ENCODE peak calls at places on chromosomes 3 and 15, in ten cellular contexts. One of them, this sample, is unnamed.

GRCh38 chr3:160498202-160498601 is 48.6 kb upstream of the TRIM59 start:
- DNase-seq in body of pancreas: no peak
- DNase-seq in GM19239: no peak
- DNase-seq in heart right ventricle: no peak
- DNase-seq in natural killer cell: no peak
- DNase-seq in mesothelial cell of epicardium: no peak
- DNase-seq in CD8-positive, alpha-beta T cell: no peak
- DNase-seq in stimulated activated CD4-positive, alpha-beta T cell treated with anti-CD3 and anti-CD28 coated beads, Interleukin-12 subunit alpha, Interleukin-12 subunit beta, amount 100 ng/mL, for 4 hours: no peak
- DNase-seq in Panc1: no peak
- DNase-seq in left colon: no peak
- DNase-seq in this sample: no peak

GRCh38 chr15:101481381-101481705 is 8.2 kb downstream of the PCSK6 start:
- DNase-seq in CD8-positive, alpha-beta T cell: no peak
- DNase-seq in heart right ventricle: no peak
- DNase-seq in mesothelial cell of epicardium: no peak
- DNase-seq in stimulated activated CD4-positive, alpha-beta T cell treated with anti-CD3 and anti-CD28 coated beads, Interleukin-12 subunit alpha, Interleukin-12 subunit beta, amount 100 ng/mL, for 4 hours: no peak
- DNase-seq in GM19239: no peak
- DNase-seq in Panc1: no peak
- DNase-seq in natural killer cell: no peak
- DNase-seq in body of pancreas: no peak
- DNase-seq in left colon: no peak
- DNase-seq in this sample: no peak

GRCh38 chr15:39998511-39998910 is 40.5 kb downstream of the SRP14 start:
- DNase-seq in body of pancreas: no peak
- DNase-seq in heart right ventricle: no peak
- DNase-seq in Panc1: no peak
- DNase-seq in CD8-positive, alpha-beta T cell: no peak
- DNase-seq in stimulated activated CD4-positive, alpha-beta T cell treated with anti-CD3 and anti-CD28 coated beads, Interleukin-12 subunit alpha, Interleukin-12 subunit beta, amount 100 ng/mL, for 4 hours: no peak
- DNase-seq in GM19239: no peak
- DNase-seq in natural killer cell: no peak
- DNase-seq in left colon: no peak
- DNase-seq in mesothelial cell of epicardium: no peak
- DNase-seq in this sample: peak; percentile 82

GRCh38 chr15:57038496-57038895 is 120.1 kb downstream of the TCF12 start:
- DNase-seq in body of pancreas: no peak
- DNase-seq in stimulated activated CD4-positive, alpha-beta T cell treated with anti-CD3 and anti-CD28 coated beads, Interleukin-12 subunit alpha, Interleukin-12 subunit beta, amount 100 ng/mL, for 4 hours: no peak
- DNase-seq in CD8-positive, alpha-beta T cell: no peak
- DNase-seq in Panc1: no peak
- DNase-seq in mesothelial cell of epicardium: no peak
- DNase-seq in heart right ventricle: no peak
- DNase-seq in left colon: no peak
- DNase-seq in GM19239: no peak
- DNase-seq in natural killer cell: no peak
- DNase-seq in this sample: no peak

GRCh38 chr3:67305160-67305559 is 307.1 kb downstream of the KBTBD8 start:
- DNase-seq in body of pancreas: no peak
- DNase-seq in heart right ventricle: no peak
- DNase-seq in Panc1: no peak
- DNase-seq in natural killer cell: no peak
- DNase-seq in CD8-positive, alpha-beta T cell: no peak
- DNase-seq in stimulated activated CD4-positive, alpha-beta T cell treated with anti-CD3 and anti-CD28 coated beads, Interleukin-12 subunit alpha, Interleukin-12 subunit beta, amount 100 ng/mL, for 4 hours: no peak
- DNase-seq in left colon: no peak
- DNase-seq in mesothelial cell of epicardium: no peak
- DNase-seq in GM19239: no peak
- DNase-seq in this sample: no peak

GRCh38 chr3:132083583-132084372 is 49.0 kb upstream of the CPNE4 start:
- DNase-seq in Panc1: no peak
- DNase-seq in natural killer cell: no peak
- DNase-seq in mesothelial cell of epicardium: no peak
- DNase-seq in left colon: no peak
- DNase-seq in GM19239: no peak
- DNase-seq in heart right ventricle: no peak
- DNase-seq in stimulated activated CD4-positive, alpha-beta T cell treated with anti-CD3 and anti-CD28 coated beads, Interleukin-12 subunit alpha, Interleukin-12 subunit beta, amount 100 ng/mL, for 4 hours: no peak
- DNase-seq in CD8-positive, alpha-beta T cell: no peak
- DNase-seq in body of pancreas: no peak
- DNase-seq in this sample: no peak

GRCh38 chr15:66936115-66936863 is 129.1 kb upstream of the SMAD3 start:
- DNase-seq in body of pancreas: no peak
- DNase-seq in mesothelial cell of epicardium: no peak
- DNase-seq in left colon: peak; percentile 27
- DNase-seq in stimulated activated CD4-positive, alpha-beta T cell treated with anti-CD3 and anti-CD28 coated beads, Interleukin-12 subunit alpha, Interleukin-12 subunit beta, amount 100 ng/mL, for 4 hours: no peak
- DNase-seq in CD8-positive, alpha-beta T cell: no peak
- DNase-seq in Panc1: no peak
- DNase-seq in natural killer cell: no peak
- DNase-seq in GM19239: no peak
- DNase-seq in heart right ventricle: peak; percentile 48
- DNase-seq in this sample: peak; percentile 80

GRCh38 chr3:52527039-52527731 is 6.5 kb downstream of the NT5DC2 start:
- DNase-seq in GM19239: peak; percentile 4
- DNase-seq in mesothelial cell of epicardium: no peak
- DNase-seq in CD8-positive, alpha-beta T cell: peak; percentile 4
- DNase-seq in left colon: peak; percentile 8
- DNase-seq in body of pancreas: no peak
- DNase-seq in Panc1: no peak
- DNase-seq in heart right ventricle: peak; percentile 16
- DNase-seq in natural killer cell: no peak
- DNase-seq in stimulated activated CD4-positive, alpha-beta T cell treated with anti-CD3 and anti-CD28 coated beads, Interleukin-12 subunit alpha, Interleukin-12 subunit beta, amount 100 ng/mL, for 4 hours: no peak
- DNase-seq in this sample: no peak

GRCh38 chr3:58521002-58521670 is 15.9 kb downstream of the ACOX2 start:
- DNase-seq in GM19239: no peak
- DNase-seq in body of pancreas: no peak
- DNase-seq in CD8-positive, alpha-beta T cell: no peak
- DNase-seq in Panc1: no peak
- DNase-seq in heart right ventricle: no peak
- DNase-seq in left colon: no peak
- DNase-seq in mesothelial cell of epicardium: no peak
- DNase-seq in stimulated activated CD4-positive, alpha-beta T cell treated with anti-CD3 and anti-CD28 coated beads, Interleukin-12 subunit alpha, Interleukin-12 subunit beta, amount 100 ng/mL, for 4 hours: no peak
- DNase-seq in natural killer cell: no peak
- DNase-seq in this sample: peak; percentile 93

GRCh38 chr3:60053518-60054265 is 1003.9 kb upstream of the CFAP20DC start:
- DNase-seq in heart right ventricle: no peak
- DNase-seq in left colon: no peak
- DNase-seq in stimulated activated CD4-positive, alpha-beta T cell treated with anti-CD3 and anti-CD28 coated beads, Interleukin-12 subunit alpha, Interleukin-12 subunit beta, amount 100 ng/mL, for 4 hours: peak; percentile 55
- DNase-seq in body of pancreas: no peak
- DNase-seq in mesothelial cell of epicardium: no peak
- DNase-seq in Panc1: no peak
- DNase-seq in CD8-positive, alpha-beta T cell: no peak
- DNase-seq in natural killer cell: no peak
- DNase-seq in GM19239: no peak
- DNase-seq in this sample: no peak

GRCh38 chr3:126557761-126558160 is 971 bp downstream of the C3orf22 start:
- DNase-seq in mesothelial cell of epicardium: peak; percentile 17
- DNase-seq in Panc1: no peak
- DNase-seq in natural killer cell: no peak
- DNase-seq in GM19239: no peak
- DNase-seq in stimulated activated CD4-positive, alpha-beta T cell treated with anti-CD3 and anti-CD28 coated beads, Interleukin-12 subunit alpha, Interleukin-12 subunit beta, amount 100 ng/mL, for 4 hours: no peak
- DNase-seq in body of pancreas: no peak
- DNase-seq in heart right ventricle: no peak
- DNase-seq in CD8-positive, alpha-beta T cell: no peak
- DNase-seq in left colon: no peak
- DNase-seq in this sample: no peak

GRCh38 chr3:8561365-8561764 is 59.7 kb downstream of the LMCD1 start:
- DNase-seq in body of pancreas: peak; percentile 26
- DNase-seq in mesothelial cell of epicardium: no peak
- DNase-seq in GM19239: no peak
- DNase-seq in natural killer cell: no peak
- DNase-seq in heart right ventricle: peak; percentile 60
- DNase-seq in CD8-positive, alpha-beta T cell: no peak
- DNase-seq in left colon: no peak
- DNase-seq in Panc1: no peak
- DNase-seq in stimulated activated CD4-positive, alpha-beta T cell treated with anti-CD3 and anti-CD28 coated beads, Interleukin-12 subunit alpha, Interleukin-12 subunit beta, amount 100 ng/mL, for 4 hours: no peak
- DNase-seq in this sample: no peak

GRCh38 chr3:8517490-8517889 is 15.9 kb downstream of the LMCD1 start:
- DNase-seq in left colon: no peak
- DNase-seq in body of pancreas: no peak
- DNase-seq in stimulated activated CD4-positive, alpha-beta T cell treated with anti-CD3 and anti-CD28 coated beads, Interleukin-12 subunit alpha, Interleukin-12 subunit beta, amount 100 ng/mL, for 4 hours: no peak
- DNase-seq in CD8-positive, alpha-beta T cell: no peak
- DNase-seq in natural killer cell: no peak
- DNase-seq in GM19239: no peak
- DNase-seq in mesothelial cell of epicardium: no peak
- DNase-seq in heart right ventricle: no peak
- DNase-seq in Panc1: no peak
- DNase-seq in this sample: no peak

GRCh38 chr3:185176756-185177359 is 24.0 kb upstream of the C3orf70 start:
- DNase-seq in stimulated activated CD4-positive, alpha-beta T cell treated with anti-CD3 and anti-CD28 coated beads, Interleukin-12 subunit alpha, Interleukin-12 subunit beta, amount 100 ng/mL, for 4 hours: peak; percentile 9
- DNase-seq in Panc1: peak; percentile 27
- DNase-seq in heart right ventricle: no peak
- DNase-seq in mesothelial cell of epicardium: peak; percentile 59
- DNase-seq in left colon: no peak
- DNase-seq in GM19239: no peak
- DNase-seq in natural killer cell: no peak
- DNase-seq in CD8-positive, alpha-beta T cell: no peak
- DNase-seq in body of pancreas: peak; percentile 14
- DNase-seq in this sample: peak; percentile 70

GRCh38 chr3:15387171-15387581 is 40.2 kb downstream of the METTL6 start:
- DNase-seq in natural killer cell: no peak
- DNase-seq in GM19239: no peak
- DNase-seq in stimulated activated CD4-positive, alpha-beta T cell treated with anti-CD3 and anti-CD28 coated beads, Interleukin-12 subunit alpha, Interleukin-12 subunit beta, amount 100 ng/mL, for 4 hours: no peak
- DNase-seq in CD8-positive, alpha-beta T cell: no peak
- DNase-seq in Panc1: no peak
- DNase-seq in mesothelial cell of epicardium: no peak
- DNase-seq in left colon: no peak
- DNase-seq in heart right ventricle: no peak
- DNase-seq in body of pancreas: no peak
- DNase-seq in this sample: no peak

GRCh38 chr3:31981206-31982181 is at the start of the genes OSBPL10 and ZNF860:
- DNase-seq in body of pancreas: peak; percentile 89
- DNase-seq in GM19239: no peak
- DNase-seq in mesothelial cell of epicardium: peak; percentile 55
- DNase-seq in CD8-positive, alpha-beta T cell: no peak
- DNase-seq in heart right ventricle: peak; percentile 91
- DNase-seq in natural killer cell: no peak
- DNase-seq in Panc1: no peak
- DNase-seq in stimulated activated CD4-positive, alpha-beta T cell treated with anti-CD3 and anti-CD28 coated beads, Interleukin-12 subunit alpha, Interleukin-12 subunit beta, amount 100 ng/mL, for 4 hours: peak; percentile 10
- DNase-seq in left colon: peak; percentile 90
- DNase-seq in this sample: peak; percentile 91

GRCh38 chr3:71122641-71123040 is 460.9 kb downstream of the FOXP1 start:
- DNase-seq in Panc1: no peak
- DNase-seq in GM19239: no peak
- DNase-seq in heart right ventricle: no peak
- DNase-seq in natural killer cell: no peak
- DNase-seq in left colon: no peak
- DNase-seq in CD8-positive, alpha-beta T cell: no peak
- DNase-seq in stimulated activated CD4-positive, alpha-beta T cell treated with anti-CD3 and anti-CD28 coated beads, Interleukin-12 subunit alpha, Interleukin-12 subunit beta, amount 100 ng/mL, for 4 hours: no peak
- DNase-seq in mesothelial cell of epicardium: no peak
- DNase-seq in body of pancreas: no peak
- DNase-seq in this sample: no peak

GRCh38 chr3:126554560-126555525 is 3.9 kb downstream of the C3orf22 start:
- DNase-seq in left colon: peak; percentile 8
- DNase-seq in natural killer cell: peak; percentile 7
- DNase-seq in stimulated activated CD4-positive, alpha-beta T cell treated with anti-CD3 and anti-CD28 coated beads, Interleukin-12 subunit alpha, Interleukin-12 subunit beta, amount 100 ng/mL, for 4 hours: no peak
- DNase-seq in body of pancreas: peak; percentile 1
- DNase-seq in mesothelial cell of epicardium: peak; percentile 26
- DNase-seq in CD8-positive, alpha-beta T cell: no peak
- DNase-seq in heart right ventricle: no peak
- DNase-seq in GM19239: no peak
- DNase-seq in Panc1: no peak
- DNase-seq in this sample: no peak

GRCh38 chr3:146145642-146146041 is 15.3 kb downstream of the PLOD2 start:
- DNase-seq in natural killer cell: no peak
- DNase-seq in body of pancreas: no peak
- DNase-seq in mesothelial cell of epicardium: no peak
- DNase-seq in GM19239: no peak
- DNase-seq in left colon: no peak
- DNase-seq in stimulated activated CD4-positive, alpha-beta T cell treated with anti-CD3 and anti-CD28 coated beads, Interleukin-12 subunit alpha, Interleukin-12 subunit beta, amount 100 ng/mL, for 4 hours: no peak
- DNase-seq in CD8-positive, alpha-beta T cell: no peak
- DNase-seq in heart right ventricle: no peak
- DNase-seq in Panc1: no peak
- DNase-seq in this sample: no peak

GRCh38 chr3:126128504-126129407 is 44.8 kb upstream of the SLC41A3 start:
- DNase-seq in CD8-positive, alpha-beta T cell: no peak
- DNase-seq in heart right ventricle: no peak
- DNase-seq in GM19239: no peak
- DNase-seq in left colon: peak; percentile 8
- DNase-seq in body of pancreas: no peak
- DNase-seq in stimulated activated CD4-positive, alpha-beta T cell treated with anti-CD3 and anti-CD28 coated beads, Interleukin-12 subunit alpha, Interleukin-12 subunit beta, amount 100 ng/mL, for 4 hours: no peak
- DNase-seq in mesothelial cell of epicardium: peak; percentile 16
- DNase-seq in natural killer cell: peak; percentile 7
- DNase-seq in Panc1: no peak
- DNase-seq in this sample: no peak

GRCh38 chr3:33732394-33732793 is 14.3 kb upstream of the CLASP2 start:
- DNase-seq in GM19239: no peak
- DNase-seq in stimulated activated CD4-positive, alpha-beta T cell treated with anti-CD3 and anti-CD28 coated beads, Interleukin-12 subunit alpha, Interleukin-12 subunit beta, amount 100 ng/mL, for 4 hours: peak; percentile 5
- DNase-seq in mesothelial cell of epicardium: no peak
- DNase-seq in body of pancreas: no peak
- DNase-seq in heart right ventricle: no peak
- DNase-seq in Panc1: no peak
- DNase-seq in natural killer cell: no peak
- DNase-seq in CD8-positive, alpha-beta T cell: peak; percentile 18
- DNase-seq in left colon: no peak
- DNase-seq in this sample: peak; percentile 4

GRCh38 chr3:110027446-110027845 is 690.1 kb upstream of the DPPA4 start:
- DNase-seq in body of pancreas: no peak
- DNase-seq in CD8-positive, alpha-beta T cell: no peak
- DNase-seq in left colon: no peak
- DNase-seq in mesothelial cell of epicardium: no peak
- DNase-seq in heart right ventricle: no peak
- DNase-seq in stimulated activated CD4-positive, alpha-beta T cell treated with anti-CD3 and anti-CD28 coated beads, Interleukin-12 subunit alpha, Interleukin-12 subunit beta, amount 100 ng/mL, for 4 hours: no peak
- DNase-seq in Panc1: no peak
- DNase-seq in natural killer cell: no peak
- DNase-seq in GM19239: no peak
- DNase-seq in this sample: no peak

GRCh38 chr3:8324727-8325126 is 176.9 kb upstream of the LMCD1 start:
- DNase-seq in natural killer cell: peak; percentile 67
- DNase-seq in body of pancreas: peak; percentile 13
- DNase-seq in left colon: no peak
- DNase-seq in heart right ventricle: peak; percentile 37
- DNase-seq in mesothelial cell of epicardium: no peak
- DNase-seq in Panc1: peak; percentile 17
- DNase-seq in CD8-positive, alpha-beta T cell: peak; percentile 63
- DNase-seq in stimulated activated CD4-positive, alpha-beta T cell treated with anti-CD3 and anti-CD28 coated beads, Interleukin-12 subunit alpha, Interleukin-12 subunit beta, amount 100 ng/mL, for 4 hours: peak; percentile 18
- DNase-seq in GM19239: peak; percentile 22
- DNase-seq in this sample: peak; percentile 7

GRCh38 chr15:75508741-75509532 is 57.4 kb upstream of the SIN3A start:
- DNase-seq in mesothelial cell of epicardium: no peak
- DNase-seq in left colon: no peak
- DNase-seq in GM19239: no peak
- DNase-seq in stimulated activated CD4-positive, alpha-beta T cell treated with anti-CD3 and anti-CD28 coated beads, Interleukin-12 subunit alpha, Interleukin-12 subunit beta, amount 100 ng/mL, for 4 hours: no peak
- DNase-seq in body of pancreas: peak; percentile 23
- DNase-seq in CD8-positive, alpha-beta T cell: peak; percentile 26
- DNase-seq in Panc1: no peak
- DNase-seq in heart right ventricle: no peak
- DNase-seq in natural killer cell: no peak
- DNase-seq in this sample: peak; percentile 6

GRCh38 chr15:98546325-98546724 is 102.0 kb upstream of the IGF1R start:
- DNase-seq in GM19239: no peak
- DNase-seq in CD8-positive, alpha-beta T cell: no peak
- DNase-seq in mesothelial cell of epicardium: no peak
- DNase-seq in Panc1: no peak
- DNase-seq in left colon: no peak
- DNase-seq in stimulated activated CD4-positive, alpha-beta T cell treated with anti-CD3 and anti-CD28 coated beads, Interleukin-12 subunit alpha, Interleukin-12 subunit beta, amount 100 ng/mL, for 4 hours: no peak
- DNase-seq in body of pancreas: no peak
- DNase-seq in natural killer cell: no peak
- DNase-seq in heart right ventricle: no peak
- DNase-seq in this sample: no peak

GRCh38 chr3:53350652-53351051 is 3.3 kb upstream of the DCP1A start:
- DNase-seq in left colon: peak; percentile 46
- DNase-seq in heart right ventricle: no peak
- DNase-seq in natural killer cell: no peak
- DNase-seq in CD8-positive, alpha-beta T cell: no peak
- DNase-seq in stimulated activated CD4-positive, alpha-beta T cell treated with anti-CD3 and anti-CD28 coated beads, Interleukin-12 subunit alpha, Interleukin-12 subunit beta, amount 100 ng/mL, for 4 hours: no peak
- DNase-seq in body of pancreas: peak; percentile 16
- DNase-seq in GM19239: no peak
- DNase-seq in Panc1: no peak
- DNase-seq in mesothelial cell of epicardium: no peak
- DNase-seq in this sample: peak; percentile 43

GRCh38 chr15:88708256-88709054 is 69.6 kb downstream of the ISG20 start:
- DNase-seq in body of pancreas: no peak
- DNase-seq in left colon: no peak
- DNase-seq in natural killer cell: no peak
- DNase-seq in mesothelial cell of epicardium: no peak
- DNase-seq in stimulated activated CD4-positive, alpha-beta T cell treated with anti-CD3 and anti-CD28 coated beads, Interleukin-12 subunit alpha, Interleukin-12 subunit beta, amount 100 ng/mL, for 4 hours: no peak
- DNase-seq in Panc1: no peak
- DNase-seq in heart right ventricle: peak; percentile 26
- DNase-seq in GM19239: no peak
- DNase-seq in CD8-positive, alpha-beta T cell: no peak
- DNase-seq in this sample: no peak

GRCh38 chr3:59751606-59752005 is 701.8 kb upstream of the CFAP20DC start:
- DNase-seq in natural killer cell: no peak
- DNase-seq in Panc1: no peak
- DNase-seq in GM19239: no peak
- DNase-seq in mesothelial cell of epicardium: no peak
- DNase-seq in heart right ventricle: no peak
- DNase-seq in left colon: no peak
- DNase-seq in stimulated activated CD4-positive, alpha-beta T cell treated with anti-CD3 and anti-CD28 coated beads, Interleukin-12 subunit alpha, Interleukin-12 subunit beta, amount 100 ng/mL, for 4 hours: no peak
- DNase-seq in CD8-positive, alpha-beta T cell: no peak
- DNase-seq in body of pancreas: no peak
- DNase-seq in this sample: no peak